ENCODE peak calls at places on chromosomes 4 and X, in ten cellular contexts. E, P, F, H, L, O, V, T, M and G are unnamed samples. For H3K9me3, the result is how much of the 10 kb centered on the place peaks cover.

GRCh38 chr4:25457053-25457715 is 80.1 kb downstream of the ANAPC4 start:
- DNase-seq in M (no peak), L (no peak), P (no peak), V (no peak), F (no peak), E (no peak), T (no peak), O (peak), H (no peak), G (no peak)

GRCh38 chr4:137363496-137363895 is 168.8 kb downstream of the PCDH18 start:
- DNase-seq in L (no peak), P (no peak), F (no peak), O (no peak), H (no peak), E (no peak), T (no peak), M (no peak), V (no peak), G (no peak)

GRCh38 chr4:88027611-88028608 is 20.5 kb downstream of the PKD2 start:
- DNase-seq in L (no peak), E (no peak), F (no peak), M (no peak), P (no peak), O (peak), V (no peak), T (peak), H (no peak), G (no peak)

GRCh38 chr4:148779771-148780170 is 337.6 kb upstream of the NR3C2 start:
- DNase-seq in E (peak), V (no peak), M (peak), F (no peak), L (no peak), H (no peak), P (no peak), O (no peak), T (no peak), G (no peak)

GRCh38 chrX:48971325-48972213 is at the start of gene KCND1:
- DNase-seq in E (peak), F (no peak), O (peak), T (no peak), H (no peak), P (peak), M (peak), V (peak), L (peak), G (peak)

GRCh38 chrX:112067601-112068000 is 15.0 kb downstream of the TRPC5 start:
- DNase-seq in M (no peak), O (no peak), E (no peak), V (no peak), H (no peak), P (no peak), F (no peak), T (no peak), L (no peak), G (no peak)

GRCh38 chrX:38798956-38799355 is 2.3 kb upstream of the MID1IP1 start:
- DNase-seq in V (no peak), F (no peak), L (no peak), T (no peak), M (no peak), O (peak), E (no peak), H (no peak), P (no peak), G (no peak)

GRCh38 chr4:140092094-140092820 is 61.7 kb downstream of the MAML3 start:
- DNase-seq in V (peak), F (peak), M (peak), H (no peak), P (no peak), O (no peak), E (peak), T (no peak), L (peak), G (peak)

GRCh38 chr4:122456228-122457106 is at the start of gene IL2:
- DNase-seq in H (no peak), T (no peak), P (no peak), O (no peak), F (no peak), M (no peak), E (no peak), L (no peak), V (no peak), G (no peak)

GRCh38 chr4:85953651-85954018 is 406.2 kb downstream of the MAPK10 start:
- DNase-seq in M (no peak), O (no peak), E (no peak), V (no peak), H (no peak), T (no peak), F (no peak), L (no peak), P (no peak), G (no peak)

GRCh38 chr4:650461-650860 is 23.6 kb downstream of the ATP5ME start:
- DNase-seq in V (no peak), T (no peak), F (no peak), L (no peak), H (no peak), P (peak), O (no peak), M (no peak), E (peak), G (no peak)

GRCh38 chr4:79073471-79073870 is 134.2 kb upstream of the PAQR3 start:
- DNase-seq in F (no peak), H (no peak), O (no peak), T (no peak), M (no peak), E (no peak), L (no peak), V (no peak), P (no peak), G (no peak)

GRCh38 chrX:34300871-34301270 is 168.8 kb upstream of the FAM47A start:
- DNase-seq in F (no peak), P (no peak), T (peak), M (no peak), O (peak), L (peak), E (no peak), V (no peak), H (peak), G (peak)

GRCh38 chr4:107148922-107149321 is 112.8 kb upstream of the DKK2 start:
- DNase-seq in V (no peak), H (no peak), F (no peak), L (no peak), E (no peak), O (peak), P (no peak), T (no peak), M (no peak), G (no peak)

DNA sequence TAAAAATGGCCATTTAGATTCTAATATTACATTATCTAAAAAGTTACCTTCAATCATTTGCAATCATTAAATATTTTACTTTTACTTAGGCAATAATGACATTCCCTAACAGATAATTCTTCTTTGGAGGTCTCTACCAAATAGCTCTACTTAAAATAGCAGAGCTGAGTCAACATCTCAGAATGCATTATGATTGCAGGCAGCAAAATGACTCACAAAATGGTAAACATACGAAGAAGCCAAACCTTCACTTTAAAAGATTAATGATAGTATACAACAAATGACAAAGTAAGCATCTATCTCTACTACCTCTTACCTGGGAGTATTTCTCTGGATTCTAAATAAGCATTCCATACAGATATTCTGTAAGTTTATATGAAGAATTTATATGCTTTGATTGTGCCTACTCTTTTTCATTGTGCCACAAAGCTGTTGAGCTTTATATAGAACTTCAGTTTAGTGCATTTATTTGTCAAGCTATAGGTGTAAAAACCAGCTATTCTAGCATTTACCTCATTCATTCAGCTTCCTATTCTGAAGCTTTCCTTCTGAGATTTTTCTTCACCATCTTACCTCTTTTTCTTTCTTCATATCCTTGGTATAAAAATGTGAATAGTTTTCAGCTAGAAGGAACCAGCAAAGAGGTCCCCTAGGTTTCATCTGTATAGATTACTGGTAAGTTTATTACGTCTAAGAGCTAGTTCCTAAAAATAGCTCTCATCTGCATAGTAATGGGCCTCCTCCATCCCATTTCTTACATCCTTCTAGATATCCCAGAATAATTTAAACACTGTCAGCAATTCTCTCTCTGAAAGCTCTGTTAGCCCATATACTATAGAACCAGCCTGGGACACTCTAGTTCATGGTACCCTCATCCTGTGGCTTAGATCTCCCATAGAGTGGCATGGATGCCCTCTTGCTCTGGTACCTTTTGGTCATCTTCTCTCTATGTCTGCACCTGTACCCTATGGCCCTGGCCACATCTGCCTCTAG is 17.2 kb upstream of the SPCS3 start:
- DNase-seq in P (no peak), E (no peak), T (peak), F (no peak), O (peak), V (no peak), H (no peak), L (no peak), M (no peak), G (no peak)
- H3K9me3 ChIP-seq in P (under half), E (under half), T (under half), F (under half), O (under half), V (under half), H (under half), L (under half), M (under half), G (under half)

GRCh38 chr4:5409980-5410618 is 298.3 kb downstream of the EVC2 start:
- DNase-seq in F (no peak), V (no peak), P (no peak), H (no peak), T (no peak), L (no peak), M (no peak), O (no peak), E (no peak), G (no peak)
- TF ChIP-seq CTCF in F (no peak), V (no peak), P (no peak), H (no peak), T (peak), L (peak), M (no peak), O (no peak), E (no peak), G (no peak)

GRCh38 chrX:152652467-152652866 is 14.8 kb downstream of the GABRQ start:
- DNase-seq in F (no peak), P (no peak), M (no peak), H (no peak), O (no peak), V (no peak), T (no peak), L (no peak), E (no peak), G (no peak)
- H3K9me3 ChIP-seq in F (under half), P (under half), M (under half), H (under half), O (under half), V (under half), T (under half), L (under half), E (under half), G (under half)

GRCh38 chr4:162837241-162837640 is 329.4 kb downstream of the NAF1 start:
- DNase-seq in E (no peak), H (no peak), P (no peak), F (no peak), T (no peak), M (peak), L (no peak), O (no peak), V (no peak), G (no peak)

GRCh38 chr4:162841769-162842168 is 324.9 kb downstream of the NAF1 start:
- DNase-seq in L (no peak), F (no peak), V (no peak), O (no peak), M (no peak), H (peak), P (no peak), T (no peak), E (no peak), G (no peak)

GRCh38 chr4:162837679-162838078 is 329.0 kb downstream of the NAF1 start:
- DNase-seq in P (no peak), E (no peak), L (no peak), F (no peak), T (no peak), V (no peak), H (no peak), M (no peak), O (no peak), G (no peak)

GRCh38 chr4:162838671-162839070 is 328.0 kb downstream of the NAF1 start:
- DNase-seq in T (no peak), H (no peak), V (no peak), O (no peak), M (peak), E (no peak), F (no peak), P (no peak), L (no peak), G (no peak)

GRCh38 chr4:162839814-162840213 is 326.9 kb downstream of the NAF1 start:
- DNase-seq in H (no peak), O (no peak), F (no peak), V (no peak), M (no peak), E (no peak), T (no peak), L (peak), P (no peak), G (peak)
- TF ChIP-seq CTCF in H (peak), O (no peak), F (no peak), V (no peak), M (no peak), E (no peak), T (no peak), L (peak), P (no peak), G (no peak)

GRCh38 chrX:153352858-153353257 is 18.9 kb downstream of the ZNF275 start:
- DNase-seq in L (no peak), T (no peak), F (no peak), H (no peak), O (no peak), M (no peak), E (no peak), V (no peak), P (no peak), G (no peak)

GRCh38 chrX:153351981-153352380 is 18.0 kb downstream of the ZNF275 start:
- DNase-seq in H (peak), L (no peak), O (no peak), F (no peak), P (no peak), V (no peak), M (no peak), T (no peak), E (no peak), G (no peak)

GRCh38 chrX:153347530-153347929 is 13.6 kb downstream of the ZNF275 start:
- DNase-seq in V (no peak), M (no peak), H (no peak), L (no peak), O (no peak), F (no peak), P (no peak), T (no peak), E (no peak), G (no peak)

GRCh38 chrX:153348421-153348820 is 14.5 kb downstream of the ZNF275 start:
- DNase-seq in L (no peak), H (no peak), M (no peak), E (no peak), T (no peak), V (no peak), F (no peak), P (no peak), O (no peak), G (no peak)

DNA sequence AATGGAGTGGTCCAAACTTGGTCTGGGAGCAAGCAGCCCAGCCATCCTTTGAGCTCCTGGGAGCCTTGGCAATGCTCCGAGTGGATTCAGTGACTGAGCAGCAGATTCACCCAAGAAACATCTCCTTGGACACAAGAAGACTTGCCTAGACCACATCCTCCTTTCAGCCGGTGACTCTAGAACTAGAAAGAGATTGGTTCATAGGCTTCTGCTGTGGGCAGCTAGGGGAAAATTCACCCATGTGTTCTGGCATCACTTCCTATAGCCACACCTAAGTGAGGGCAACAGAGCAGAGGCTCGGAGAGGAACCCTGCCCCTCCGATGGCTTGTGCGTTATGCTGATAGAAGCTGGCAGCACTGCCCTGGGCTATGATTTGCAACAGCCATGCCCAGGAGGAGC is 16.0 kb downstream of the ZNF275 start:
- DNase-seq in V (no peak), O (no peak), T (no peak), H (no peak), P (no peak), L (no peak), F (no peak), E (no peak), M (no peak), G (no peak)
- H3K9me3 ChIP-seq in V (under half), O (under half), T (under half), H (under half), P (under half), L (under half), F (under half), E (under half), M (under half), G (under half)